ENCODE peak calls at places on chromosomes 1 and 21, in five cellular contexts. K, P, R, J and W are unnamed samples.

GRCh38 chr1:79603862-79604261 is 597.3 kb upstream of the ADGRL4 start:
- DNase-seq in K (no peak), J (no peak), P (peak; percentile 29), R (no peak), W (no peak)

GRCh38 chr1:246680696-246681127 is 43.5 kb upstream of the SCCPDH start:
- DNase-seq in R (no peak), J (no peak), K (no peak), P (no peak), W (peak; percentile 60)

GRCh38 chr1:119324198-119324597 is 44.4 kb upstream of the HAO2 start:
- DNase-seq in P (no peak), K (no peak), J (no peak), R (no peak), W (no peak)

GRCh38 chr1:183002797-183003594 is 20.2 kb upstream of the LAMC1 start:
- DNase-seq in P (no peak), K (no peak), R (no peak), J (no peak), W (no peak)

GRCh38 chr1:154407866-154408777 is 3.0 kb downstream of the IL6R start:
- DNase-seq in P (no peak), K (no peak), R (no peak), J (peak; percentile 73), W (no peak)

GRCh38 chr21:29656504-29657227 is 283.1 kb downstream of the GRIK1 start:
- DNase-seq in J (no peak), R (no peak), K (no peak), P (peak; percentile 8), W (no peak)

GRCh38 chr1:36534711-36535412 is 52.1 kb upstream of the CSF3R start:
- DNase-seq in R (no peak), P (no peak), J (peak; percentile 29), K (no peak), W (no peak)

GRCh38 chr1:15696956-15697521 is 12.9 kb downstream of the PLEKHM2 start:
- DNase-seq in J (no peak), P (no peak), K (peak; percentile 83), R (no peak), W (no peak)

GRCh38 chr1:155309423-155310021 is 856 bp downstream of the FDPS start:
- DNase-seq in R (peak; percentile 48), K (no peak), P (no peak), J (no peak), W (no peak)

GRCh38 chr21:34967509-34968289 is 81.4 kb downstream of the RUNX1 start:
- DNase-seq in R (no peak), J (no peak), P (no peak), K (no peak), W (no peak)

GRCh38 chr21:37915516-37915915 is 741 bp downstream of the KCNJ6 start:
- DNase-seq in K (no peak), P (no peak), J (no peak), R (peak; percentile 72), W (peak; percentile 72)

GRCh38 chr1:242139437-242139836 is 140.5 kb upstream of the MAP1LC3C start:
- DNase-seq in J (no peak), K (no peak), R (no peak), P (no peak), W (no peak)

GRCh38 chr1:52670599-52670998 is 27.5 kb downstream of the COA7 start:
- DNase-seq in J (no peak), P (no peak), R (no peak), K (no peak), W (no peak)

GRCh38 chr1:86865973-86866637 is 47.8 kb downstream of the SELENOF start:
- DNase-seq in P (no peak), K (no peak), R (no peak), J (no peak), W (no peak)

GRCh38 chr1:109823543-109824348 is 60.0 kb upstream of the EPS8L3 start:
- DNase-seq in R (no peak), P (no peak), K (no peak), J (peak; percentile 92), W (no peak)
- TF ChIP-seq CTCF in R (no peak), P (no peak), K (no peak), J (no peak), W (no peak)

GRCh38 chr1:43933386-43934278 is at the start of gene ARTN:
- DNase-seq in P (no peak), J (no peak), R (no peak), K (peak; percentile 38), W (no peak)

GRCh38 chr1:43932786-43933385 is 715 bp upstream of the ARTN start:
- DNase-seq in J (no peak), R (no peak), P (no peak), K (peak; percentile 49), W (no peak)

GRCh38 chr1:43931711-43932660 is 1.6 kb upstream of the ARTN start:
- DNase-seq in K (no peak), J (no peak), P (no peak), R (no peak), W (no peak)

GRCh38 chr1:43930949-43931275 is 2.7 kb upstream of the ARTN start:
- DNase-seq in J (no peak), R (no peak), P (no peak), K (no peak), W (no peak)

DNA sequence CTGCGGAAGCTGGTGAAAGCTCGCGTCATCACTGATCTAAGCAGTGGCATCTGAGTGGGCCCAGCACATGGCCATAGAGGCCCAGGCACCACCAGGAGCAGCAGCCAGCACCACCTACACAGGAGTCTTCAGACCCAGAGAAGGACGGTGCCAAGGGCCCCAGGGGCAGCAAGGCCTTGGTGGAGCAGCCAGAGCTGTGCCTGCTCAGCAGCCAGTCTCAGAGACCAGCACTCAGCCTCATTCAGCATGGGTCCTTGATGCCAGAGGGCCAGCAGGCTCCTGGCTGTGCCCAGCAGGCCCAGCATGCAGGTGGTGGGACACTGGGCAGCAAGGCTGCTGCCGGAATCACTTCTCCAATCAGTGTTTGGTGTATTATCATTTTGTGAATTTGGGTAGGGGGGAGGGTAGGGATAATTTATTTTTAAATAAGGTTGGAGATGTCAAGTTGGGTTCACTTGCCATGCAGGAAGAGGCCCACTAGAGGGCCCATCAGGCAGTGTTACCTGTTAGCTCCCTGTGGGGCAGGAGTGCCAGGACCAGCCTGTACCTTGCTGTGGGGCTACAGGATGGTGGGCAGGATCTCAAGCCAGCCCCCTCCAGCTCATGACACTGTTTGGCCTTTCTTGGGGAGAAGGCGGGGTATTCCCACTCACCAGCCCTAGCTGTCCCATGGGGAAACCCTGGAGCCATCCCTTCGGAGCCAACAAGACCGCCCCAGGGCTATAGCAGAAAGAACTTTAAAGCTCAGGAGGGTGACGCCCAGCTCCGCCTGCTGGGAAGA is 3.2 kb upstream of the ARTN start:
- DNase-seq in J (no peak), K (peak; percentile 60), R (no peak), P (no peak), W (no peak)
- TF ChIP-seq CTCF in J (no peak), K (peak; percentile 55), R (peak; percentile 47), P (peak; percentile 33), W (peak; percentile 27)

DNA sequence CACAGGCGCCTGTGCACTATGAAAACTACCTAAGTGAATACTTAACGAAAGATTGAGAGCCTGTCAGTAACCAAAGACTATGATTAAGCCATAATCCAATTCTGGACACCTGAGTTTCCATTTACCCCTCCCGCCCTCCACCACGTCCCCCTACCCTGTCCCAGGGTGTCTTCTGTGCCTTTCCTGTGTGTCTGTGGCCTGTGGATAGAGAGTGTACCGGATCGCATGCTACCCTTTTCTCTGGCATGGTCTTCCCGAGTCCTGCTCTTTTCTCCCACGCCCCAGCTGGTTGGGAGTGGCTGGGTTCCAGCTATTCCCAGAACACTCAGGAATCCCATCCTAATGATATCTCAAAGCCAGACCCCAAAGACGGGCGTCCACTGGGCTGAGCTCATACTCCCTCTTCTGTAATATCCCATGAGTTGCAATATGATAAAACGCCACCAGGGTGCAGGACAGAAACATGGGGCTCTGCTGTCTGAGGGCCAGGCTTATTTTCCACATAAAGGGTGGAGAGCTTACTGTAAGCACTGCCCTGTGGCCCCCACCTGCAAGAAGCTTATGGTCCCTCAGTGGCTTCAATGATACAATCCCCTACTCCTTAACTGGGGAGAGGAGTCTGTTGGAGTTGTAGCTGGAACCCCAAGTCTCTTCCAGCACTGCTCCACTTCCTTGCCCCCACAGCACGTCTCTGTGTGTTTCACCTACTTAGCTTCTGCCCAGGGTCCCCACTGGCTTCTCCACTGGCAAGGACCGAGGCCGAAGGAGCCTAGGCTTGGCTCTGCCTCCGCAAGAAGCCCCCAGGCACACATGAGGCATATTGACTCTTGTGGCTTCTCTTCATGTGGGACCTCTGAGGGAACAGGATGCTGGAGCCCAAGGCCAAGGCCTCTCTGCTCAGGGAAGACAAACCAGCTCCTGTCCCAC is 17.6 kb upstream of the ALX3 start:
- DNase-seq in R (peak; percentile 84), K (peak; percentile 79), P (peak; percentile 23), J (no peak), W (peak; percentile 53)
- TF ChIP-seq CTCF in R (peak; percentile 66), K (peak; percentile 77), P (peak; percentile 78), J (peak; percentile 46), W (peak; percentile 82)

DNA sequence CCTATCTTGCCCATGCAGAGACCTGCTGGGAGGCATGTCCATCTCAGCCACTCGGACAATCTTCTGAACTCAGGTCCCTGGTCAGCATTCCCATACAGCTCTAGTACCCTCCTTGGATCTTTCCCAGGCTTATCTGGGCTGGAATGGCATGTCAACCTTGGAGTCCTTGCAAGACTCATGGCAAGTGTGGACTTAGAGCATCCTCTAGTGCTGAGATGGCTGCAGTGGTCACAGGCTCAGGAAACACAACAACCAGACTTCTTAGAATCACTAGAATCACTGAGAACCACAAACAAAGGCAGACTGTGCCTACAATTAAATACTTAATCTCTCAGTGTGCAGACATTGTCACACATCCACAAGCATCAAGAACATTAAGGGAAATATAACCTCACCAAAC is 73.1 kb upstream of the TSHB start:
- DNase-seq in P (no peak), R (no peak), K (no peak), J (no peak), W (no peak)
- TF ChIP-seq CTCF in P (peak; percentile 35), R (peak; percentile 27), K (peak; percentile 50), J (no peak), W (no peak)

GRCh38 chr1:160099716-160100375 is 1.4 kb upstream of the IGSF8 start:
- DNase-seq in P (no peak), K (no peak), R (no peak), J (no peak), W (no peak)

GRCh38 chr1:160101037-160101716 is 2.8 kb upstream of the IGSF8 start:
- DNase-seq in P (no peak), R (peak; percentile 86), J (peak; percentile 92), K (peak; percentile 84), W (peak; percentile 83)

GRCh38 chr1:160097911-160098851 is at the start of gene IGSF8:
- DNase-seq in J (peak; percentile 97), P (no peak), R (peak; percentile 93), K (no peak), W (peak; percentile 86)

GRCh38 chr1:160097196-160097910 is 1.1 kb downstream of the IGSF8 start:
- DNase-seq in K (peak; percentile 47), R (no peak), P (no peak), J (no peak), W (no peak)

GRCh38 chr1:160098852-160099647 is 631 bp upstream of the IGSF8 start:
- DNase-seq in P (peak; percentile 66), R (peak; percentile 98), J (peak; percentile 99), K (peak; percentile 99), W (peak; percentile 99)
- TF ChIP-seq CTCF in P (no peak), R (no peak), J (peak; percentile 13), K (no peak), W (no peak)

GRCh38 chr1:205585169-205585834 is 46.5 kb downstream of the ELK4 start:
- DNase-seq in P (no peak), R (no peak), K (no peak), J (no peak), W (no peak)
- TF ChIP-seq CTCF in P (no peak), R (no peak), K (no peak), J (no peak), W (no peak)